ENCODE peak calls at places on chromosome 17, in six cellular contexts. One of them, this sample, is unnamed.

GRCh38 chr17:47935961-47936360 is 5.4 kb upstream of the PNPO start:
- DNase-seq in mucosa of descending colon: no peak
- DNase-seq in mammary epithelial cell: peak
- DNase-seq in A549: peak
- DNase-seq in epithelial cell of esophagus: peak
- DNase-seq in GM06990: no peak
- DNase-seq in this sample: peak

GRCh38 chr17:58759522-58759921 is 3.9 kb downstream of the PPM1E start:
- DNase-seq in mammary epithelial cell: no peak
- DNase-seq in GM06990: no peak
- DNase-seq in A549: no peak
- DNase-seq in epithelial cell of esophagus: no peak
- DNase-seq in mucosa of descending colon: no peak
- DNase-seq in this sample: no peak

GRCh38 chr17:37344519-37344918 is 31.3 kb upstream of the C17orf78 start:
- DNase-seq in mammary epithelial cell: no peak
- DNase-seq in A549: no peak
- DNase-seq in GM06990: no peak
- DNase-seq in epithelial cell of esophagus: no peak
- DNase-seq in mucosa of descending colon: no peak
- DNase-seq in this sample: no peak

GRCh38 chr17:58764373-58764772 is 8.7 kb downstream of the PPM1E start:
- DNase-seq in mucosa of descending colon: no peak
- DNase-seq in epithelial cell of esophagus: no peak
- DNase-seq in GM06990: no peak
- DNase-seq in A549: no peak
- DNase-seq in mammary epithelial cell: no peak
- DNase-seq in this sample: no peak

GRCh38 chr17:42341568-42341967 is 46.7 kb downstream of the STAT3 start:
- DNase-seq in GM06990: no peak
- DNase-seq in epithelial cell of esophagus: no peak
- DNase-seq in mammary epithelial cell: no peak
- DNase-seq in A549: no peak
- DNase-seq in mucosa of descending colon: no peak
- DNase-seq in this sample: no peak

GRCh38 chr17:38550661-38551060 is 55.1 kb downstream of the SRCIN1 start:
- DNase-seq in GM06990: no peak
- DNase-seq in epithelial cell of esophagus: peak
- DNase-seq in A549: no peak
- DNase-seq in mucosa of descending colon: no peak
- DNase-seq in mammary epithelial cell: peak
- DNase-seq in this sample: peak

GRCh38 chr17:17635126-17635525 is 43.6 kb upstream of the PEMT start:
- DNase-seq in mucosa of descending colon: no peak
- DNase-seq in A549: no peak
- DNase-seq in mammary epithelial cell: no peak
- DNase-seq in GM06990: no peak
- DNase-seq in epithelial cell of esophagus: no peak
- DNase-seq in this sample: peak

GRCh38 chr17:77391668-77392375 is 251.1 kb downstream of the SEC14L1 start:
- DNase-seq in epithelial cell of esophagus: peak
- DNase-seq in mucosa of descending colon: peak
- DNase-seq in GM06990: no peak
- DNase-seq in mammary epithelial cell: peak
- DNase-seq in A549: peak
- DNase-seq in this sample: peak

GRCh38 chr17:570403-570802 is 144.2 kb downstream of the VPS53 start:
- DNase-seq in mucosa of descending colon: no peak
- DNase-seq in GM06990: no peak
- DNase-seq in mammary epithelial cell: no peak
- DNase-seq in A549: no peak
- DNase-seq in epithelial cell of esophagus: no peak
- DNase-seq in this sample: no peak

GRCh38 chr17:61279476-61280145 is 120.0 kb upstream of the TBX2 start:
- DNase-seq in epithelial cell of esophagus: peak
- DNase-seq in mammary epithelial cell: no peak
- DNase-seq in A549: no peak
- DNase-seq in GM06990: no peak
- DNase-seq in mucosa of descending colon: no peak
- DNase-seq in this sample: peak

GRCh38 chr17:31224366-31224765 is 72.7 kb downstream of the OMG start:
- DNase-seq in epithelial cell of esophagus: peak
- DNase-seq in mammary epithelial cell: no peak
- DNase-seq in A549: no peak
- DNase-seq in GM06990: no peak
- DNase-seq in mucosa of descending colon: no peak
- DNase-seq in this sample: no peak

GRCh38 chr17:66805567-66805966 is 29.4 kb upstream of the CACNG5 start:
- DNase-seq in mucosa of descending colon: peak
- DNase-seq in A549: no peak
- DNase-seq in GM06990: no peak
- DNase-seq in mammary epithelial cell: no peak
- DNase-seq in epithelial cell of esophagus: no peak
- DNase-seq in this sample: no peak

GRCh38 chr17:43659823-43660222 is 1.9 kb downstream of the MEOX1 start:
- DNase-seq in mammary epithelial cell: no peak
- DNase-seq in A549: no peak
- DNase-seq in GM06990: no peak
- DNase-seq in epithelial cell of esophagus: no peak
- DNase-seq in mucosa of descending colon: no peak
- DNase-seq in this sample: no peak
- H3K4me3 ChIP-seq in mammary epithelial cell: no peak
- H3K4me3 ChIP-seq in A549: no peak
- H3K4me3 ChIP-seq in GM06990: no peak
- H3K4me3 ChIP-seq in epithelial cell of esophagus: no peak
- H3K4me3 ChIP-seq in mucosa of descending colon: no peak
- H3K4me3 ChIP-seq in this sample: no peak

DNA sequence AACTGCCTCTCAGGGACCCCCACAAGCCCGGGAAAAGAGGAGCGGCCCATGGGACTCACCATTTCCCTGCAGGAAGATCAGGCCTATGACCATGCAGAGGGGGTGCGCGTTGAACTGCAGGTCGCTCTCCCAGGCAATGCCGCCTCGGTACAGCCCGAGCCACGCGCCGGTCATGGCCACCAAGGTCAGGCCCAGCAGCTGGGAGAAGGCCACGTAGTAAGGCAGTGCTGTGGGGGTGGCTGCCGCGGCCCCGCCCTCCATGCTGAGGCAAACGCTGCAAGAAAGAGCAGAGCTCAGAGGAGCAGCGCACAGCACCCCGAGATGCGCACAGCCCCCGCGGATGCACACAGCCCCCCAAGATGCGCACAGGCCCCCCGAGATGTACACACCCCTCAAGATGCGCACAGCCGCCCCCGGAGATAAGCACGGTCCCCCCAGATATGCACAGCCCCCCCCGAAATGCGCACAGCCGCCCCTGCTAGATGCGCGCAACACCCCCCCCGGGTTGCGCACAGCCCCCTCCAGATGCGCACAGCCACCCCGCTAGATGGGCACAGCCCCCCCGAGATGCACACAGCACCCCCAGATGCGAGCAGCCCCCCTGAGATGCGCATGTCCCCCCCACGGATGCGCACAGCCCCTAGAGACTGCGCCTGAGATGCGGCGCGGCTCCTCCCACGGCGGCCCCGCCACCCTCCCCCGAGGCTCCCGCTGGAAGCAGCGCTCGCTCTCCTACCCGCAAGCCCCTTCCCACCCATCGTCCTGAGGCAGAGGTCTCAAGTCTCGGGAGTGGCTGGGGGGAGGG is 8.6 kb downstream of the CYB561 start:
- DNase-seq in mammary epithelial cell: no peak
- DNase-seq in A549: no peak
- DNase-seq in GM06990: no peak
- DNase-seq in mucosa of descending colon: no peak
- DNase-seq in epithelial cell of esophagus: no peak
- DNase-seq in this sample: peak
- H3K4me3 ChIP-seq in mammary epithelial cell: no peak
- H3K4me3 ChIP-seq in A549: no peak
- H3K4me3 ChIP-seq in GM06990: no peak
- H3K4me3 ChIP-seq in mucosa of descending colon: no peak
- H3K4me3 ChIP-seq in epithelial cell of esophagus: no peak
- H3K4me3 ChIP-seq in this sample: peak

GRCh38 chr17:19363114-19363438 is 553 bp upstream of the B9D1 start:
- DNase-seq in mucosa of descending colon: no peak
- DNase-seq in A549: no peak
- DNase-seq in mammary epithelial cell: no peak
- DNase-seq in GM06990: no peak
- DNase-seq in epithelial cell of esophagus: no peak
- DNase-seq in this sample: no peak
- H3K4me3 ChIP-seq in mucosa of descending colon: no peak
- H3K4me3 ChIP-seq in A549: peak
- H3K4me3 ChIP-seq in mammary epithelial cell: peak
- H3K4me3 ChIP-seq in GM06990: no peak
- H3K4me3 ChIP-seq in epithelial cell of esophagus: peak
- H3K4me3 ChIP-seq in this sample: peak

DNA sequence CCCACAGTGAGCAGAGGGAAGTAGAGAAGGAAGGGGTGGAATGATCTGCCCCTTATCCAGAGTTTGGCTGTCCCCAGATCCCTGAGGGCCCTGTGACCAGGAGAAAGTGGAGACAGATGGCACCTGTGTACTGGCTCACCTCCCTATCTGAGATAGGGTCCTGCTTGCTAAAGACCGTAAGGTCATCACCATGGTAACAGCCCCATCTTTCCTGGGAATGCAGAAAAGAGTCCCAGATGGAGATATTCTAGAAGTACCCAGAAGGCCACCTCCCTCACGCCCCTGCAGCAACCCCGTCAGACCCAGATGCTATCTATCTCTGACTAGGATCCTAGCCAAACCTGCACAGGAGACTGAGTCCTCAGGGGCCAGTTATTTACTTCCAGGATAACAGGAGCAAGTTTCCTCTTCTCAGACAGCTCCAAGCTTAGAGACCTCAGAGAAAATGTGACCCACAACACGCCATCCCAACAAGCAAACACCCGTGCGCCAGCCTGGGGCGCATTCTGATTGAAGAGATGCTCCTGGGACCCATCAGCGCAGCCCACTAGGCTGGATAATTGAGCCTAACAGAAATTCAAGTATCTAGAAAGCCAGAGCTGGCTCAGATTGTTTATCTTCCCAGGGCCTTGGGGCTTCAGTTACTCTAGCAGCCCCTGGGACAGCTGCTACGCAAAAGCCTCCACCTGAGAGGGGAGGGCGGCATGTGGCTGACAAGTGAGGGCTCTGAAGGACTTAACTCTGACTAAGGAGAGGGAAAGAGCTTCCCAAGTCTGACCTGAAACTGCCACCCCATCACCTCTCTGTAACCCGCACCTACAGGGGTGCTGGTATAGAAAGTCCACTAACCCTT is 1.9 kb downstream of the ORMDL3 start:
- DNase-seq in mammary epithelial cell: no peak
- DNase-seq in mucosa of descending colon: no peak
- DNase-seq in GM06990: no peak
- DNase-seq in A549: no peak
- DNase-seq in epithelial cell of esophagus: no peak
- DNase-seq in this sample: no peak
- H3K4me3 ChIP-seq in mammary epithelial cell: no peak
- H3K4me3 ChIP-seq in mucosa of descending colon: no peak
- H3K4me3 ChIP-seq in GM06990: peak
- H3K4me3 ChIP-seq in A549: no peak
- H3K4me3 ChIP-seq in epithelial cell of esophagus: peak
- H3K4me3 ChIP-seq in this sample: peak

DNA sequence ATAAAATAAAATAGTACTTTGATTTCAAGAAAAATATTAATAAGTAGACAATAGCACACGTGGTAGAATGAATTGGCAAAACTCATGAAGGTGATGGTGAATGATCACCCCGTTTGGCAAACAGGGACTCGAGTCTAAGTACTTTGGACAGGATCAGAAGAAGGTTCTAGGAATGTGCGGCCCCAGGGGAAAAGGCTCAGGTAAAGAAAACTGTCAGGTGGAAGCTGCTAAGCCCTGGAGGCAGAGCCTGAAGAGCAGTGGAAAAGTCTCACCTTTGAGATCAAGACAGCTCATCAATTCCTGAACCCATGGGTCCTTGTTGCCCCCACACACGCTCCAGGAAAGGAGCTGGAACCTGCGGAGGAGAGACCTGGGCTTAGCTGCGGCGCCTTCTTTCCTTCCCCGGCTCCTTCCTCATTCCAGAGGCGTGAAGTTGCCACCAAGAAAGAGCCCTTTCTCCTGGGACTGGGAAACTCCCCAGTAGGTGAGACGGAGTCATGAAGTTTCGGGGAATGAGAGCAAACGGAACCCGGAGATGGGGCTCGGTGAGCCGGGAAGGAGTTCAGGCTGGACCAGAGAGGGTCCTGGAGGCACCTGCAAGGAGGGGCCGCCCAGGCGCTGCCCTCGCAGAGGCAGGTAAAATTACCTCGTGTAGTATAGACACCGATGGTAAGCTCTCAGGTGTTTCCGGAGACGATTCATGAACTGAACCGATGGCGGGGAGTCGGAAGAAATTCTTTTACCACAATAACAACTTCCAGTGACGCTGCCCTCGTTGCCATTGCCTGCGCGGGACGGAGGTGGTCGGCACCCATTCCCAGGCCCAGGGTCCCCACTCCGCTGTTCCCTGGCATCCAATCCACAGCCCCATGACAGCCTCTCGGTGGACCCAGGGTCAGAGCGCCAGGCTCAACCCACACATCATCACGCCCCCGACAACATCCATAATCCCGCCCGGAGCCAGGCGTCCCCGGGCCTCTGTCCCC is 1.2 kb upstream of the ZMYND15 start:
- DNase-seq in epithelial cell of esophagus: peak
- DNase-seq in GM06990: no peak
- DNase-seq in A549: no peak
- DNase-seq in mammary epithelial cell: peak
- DNase-seq in mucosa of descending colon: peak
- DNase-seq in this sample: no peak
- H3K4me3 ChIP-seq in epithelial cell of esophagus: peak
- H3K4me3 ChIP-seq in GM06990: peak
- H3K4me3 ChIP-seq in A549: peak
- H3K4me3 ChIP-seq in mammary epithelial cell: peak
- H3K4me3 ChIP-seq in mucosa of descending colon: peak
- H3K4me3 ChIP-seq in this sample: peak

GRCh38 chr17:57442914-57443571 is 186.7 kb downstream of the MSI2 start:
- DNase-seq in mucosa of descending colon: peak
- DNase-seq in A549: no peak
- DNase-seq in epithelial cell of esophagus: peak
- DNase-seq in GM06990: peak
- DNase-seq in mammary epithelial cell: peak
- DNase-seq in this sample: peak

GRCh38 chr17:57441270-57441600 is 184.9 kb downstream of the MSI2 start:
- DNase-seq in mammary epithelial cell: no peak
- DNase-seq in epithelial cell of esophagus: no peak
- DNase-seq in mucosa of descending colon: no peak
- DNase-seq in GM06990: no peak
- DNase-seq in A549: no peak
- DNase-seq in this sample: no peak

GRCh38 chr17:57442401-57442823 is 186.1 kb downstream of the MSI2 start:
- DNase-seq in A549: no peak
- DNase-seq in GM06990: no peak
- DNase-seq in epithelial cell of esophagus: no peak
- DNase-seq in mucosa of descending colon: no peak
- DNase-seq in mammary epithelial cell: no peak
- DNase-seq in this sample: no peak

GRCh38 chr17:57438031-57438731 is 181.9 kb downstream of the MSI2 start:
- DNase-seq in mammary epithelial cell: no peak
- DNase-seq in GM06990: no peak
- DNase-seq in A549: no peak
- DNase-seq in mucosa of descending colon: no peak
- DNase-seq in epithelial cell of esophagus: no peak
- DNase-seq in this sample: no peak

GRCh38 chr17:57440522-57441269 is 184.4 kb downstream of the MSI2 start:
- DNase-seq in mammary epithelial cell: peak
- DNase-seq in GM06990: no peak
- DNase-seq in mucosa of descending colon: peak
- DNase-seq in epithelial cell of esophagus: peak
- DNase-seq in A549: peak
- DNase-seq in this sample: peak
- H3K4me3 ChIP-seq in mammary epithelial cell: no peak
- H3K4me3 ChIP-seq in GM06990: no peak
- H3K4me3 ChIP-seq in mucosa of descending colon: no peak
- H3K4me3 ChIP-seq in epithelial cell of esophagus: no peak
- H3K4me3 ChIP-seq in A549: no peak
- H3K4me3 ChIP-seq in this sample: no peak

GRCh38 chr17:75633484-75634375 is 496 bp downstream of the SMIM5 start:
- DNase-seq in A549: peak
- DNase-seq in epithelial cell of esophagus: peak
- DNase-seq in GM06990: peak
- DNase-seq in mucosa of descending colon: peak
- DNase-seq in mammary epithelial cell: peak
- DNase-seq in this sample: peak
- H3K4me3 ChIP-seq in A549: no peak
- H3K4me3 ChIP-seq in epithelial cell of esophagus: no peak
- H3K4me3 ChIP-seq in GM06990: no peak
- H3K4me3 ChIP-seq in mucosa of descending colon: no peak
- H3K4me3 ChIP-seq in mammary epithelial cell: no peak
- H3K4me3 ChIP-seq in this sample: no peak

This sample was measured in AG10803.